ENCODE peak calls at places on chromosomes 2 and 18, in eight cellular contexts. V, Q, L, U, Z, K, N and D are unnamed samples.

GRCh38 chr2:186842373-186842772 is 6.6 kb downstream of the ZSWIM2 start:
- DNase-seq in Q (no peak), N (no peak), K (no peak), U (no peak), L (no peak), Z (no peak), V (no peak), D (no peak)

GRCh38 chr2:150619607-150620330 is 132.3 kb upstream of the RND3 start:
- DNase-seq in Q (peak), L (no peak), Z (no peak), U (no peak), V (peak), K (no peak), N (no peak), D (no peak)

GRCh38 chr2:55936351-55936750 is 12.8 kb upstream of the EFEMP1 start:
- DNase-seq in Z (no peak), N (no peak), V (no peak), Q (no peak), L (no peak), U (no peak), K (no peak), D (no peak)

GRCh38 chr2:110820128-110820527 is 87.8 kb downstream of the ACOXL start:
- DNase-seq in Z (no peak), N (no peak), Q (no peak), U (no peak), K (no peak), V (no peak), L (no peak), D (no peak)

GRCh38 chr2:165008916-165009315 is 53.6 kb upstream of the SLC38A11 start:
- DNase-seq in K (no peak), N (no peak), Z (no peak), L (no peak), U (no peak), V (peak), Q (no peak), D (no peak)

GRCh38 chr2:226578373-226578772 is 221.2 kb downstream of the IRS1 start:
- DNase-seq in K (no peak), Z (no peak), L (no peak), U (no peak), Q (no peak), N (no peak), V (no peak), D (no peak)

GRCh38 chr18:51157215-51157614 is 40.3 kb downstream of the MEX3C start:
- DNase-seq in Z (no peak), U (no peak), K (no peak), N (no peak), L (no peak), V (no peak), Q (no peak), D (no peak)

GRCh38 chr18:63511285-63511684 is 30.9 kb upstream of the SERPINB12 start:
- DNase-seq in K (peak), Z (no peak), Q (peak), U (no peak), V (peak), L (no peak), N (no peak), D (peak)

GRCh38 chr18:41744664-41745063 is 210.4 kb upstream of the PIK3C3 start:
- DNase-seq in L (no peak), Z (no peak), V (no peak), N (no peak), K (no peak), Q (no peak), U (no peak), D (no peak)

GRCh38 chr18:10754128-10754527 is 228.3 kb downstream of the NAPG start:
- DNase-seq in V (no peak), U (no peak), K (peak), Z (no peak), N (no peak), Q (no peak), L (no peak), D (no peak)

GRCh38 chr18:70384181-70384790 is 95.4 kb downstream of the SOCS6 start:
- DNase-seq in L (no peak), K (no peak), U (no peak), N (no peak), Z (no peak), Q (peak), V (peak), D (peak)

GRCh38 chr2:97740590-97741182 is 27.3 kb downstream of the ZAP70 start:
- DNase-seq in Z (no peak), K (peak), U (peak), N (peak), V (peak), L (peak), Q (peak), D (no peak)